ENCODE peak calls at places on chromosomes 6 and 20, in six cellular contexts. Z is IMR-90, H is BJ, C is psoas muscle, B is fibroblast of pulmonary artery, J is brain microvascular endothelial cell. V is an unnamed sample.

GRCh38 chr6:155623450-155624178 is 168.0 kb upstream of the NOX3 start:
- DNase-seq in J (no peak), C (no peak), H (no peak), Z (no peak), B (no peak), V (no peak)

GRCh38 chr6:90835584-90836212 is 248.8 kb upstream of the MAP3K7 start:
- DNase-seq in Z (no peak), H (no peak), J (no peak), B (no peak), C (no peak), V (no peak)

GRCh38 chr20:43830883-43831282 is 83.8 kb upstream of the TOX2 start:
- DNase-seq in J (no peak), C (no peak), Z (no peak), H (no peak), B (no peak), V (no peak)

GRCh38 chr6:134739299-134740090 is 210.4 kb downstream of the ALDH8A1 start:
- DNase-seq in Z (peak), C (no peak), B (peak), J (no peak), H (no peak), V (no peak)

GRCh38 chr20:1418335-1418734 is 25.5 kb upstream of the FKBP1A start:
- DNase-seq in H (no peak), J (no peak), Z (peak), C (no peak), B (peak), V (no peak)

GRCh38 chr6:150573041-150573681 is 26.5 kb upstream of the PLEKHG1 start:
- DNase-seq in Z (no peak), J (no peak), B (no peak), C (no peak), H (no peak), V (no peak)

GRCh38 chr6:149483302-149483701 is 1.5 kb downstream of the ZC3H12D start:
- DNase-seq in H (no peak), B (no peak), Z (no peak), J (no peak), C (no peak), V (no peak)

GRCh38 chr6:72967329-72967728 is 258.0 kb downstream of the KHDC1L start:
- DNase-seq in C (no peak), B (no peak), J (no peak), H (no peak), Z (no peak), V (no peak)

GRCh38 chr6:56765494-56765893 is 122.8 kb upstream of the DST start:
- DNase-seq in H (no peak), Z (no peak), B (no peak), C (no peak), J (no peak), V (no peak)

GRCh38 chr6:166262738-166263515 is 45.3 kb downstream of the PRR18 start:
- DNase-seq in J (no peak), H (no peak), B (no peak), C (no peak), Z (no peak), V (no peak)

GRCh38 chr20:43583982-43584432 is 6.7 kb upstream of the IFT52 start:
- DNase-seq in B (peak), Z (peak), C (peak), H (peak), J (peak), V (no peak)

GRCh38 chr6:141790921-141791320 is 341.8 kb upstream of the GJE1 start:
- DNase-seq in J (no peak), H (no peak), Z (no peak), C (no peak), B (no peak), V (no peak)

GRCh38 chr6:118890997-118891790 is 2.8 kb upstream of the ASF1A start:
- DNase-seq in B (no peak), H (no peak), Z (no peak), J (no peak), C (no peak), V (no peak)
- H3K4me3 ChIP-seq in B (no peak), H (no peak), Z (no peak), J (no peak), C (no peak), V (peak)

GRCh38 chr6:16676978-16677377 is 84.3 kb downstream of the ATXN1 start:
- DNase-seq in H (peak), J (peak), B (peak), Z (peak), C (no peak), V (no peak)
- H3K4me3 ChIP-seq in H (no peak), J (no peak), B (no peak), Z (no peak), C (peak), V (no peak)

GRCh38 chr6:41937881-41938574 is 3.6 kb downstream of the CCND3 start:
- DNase-seq in C (no peak), J (no peak), B (peak), Z (no peak), H (no peak), V (peak)
- H3K4me3 ChIP-seq in C (no peak), J (no peak), B (peak), Z (no peak), H (no peak), V (peak)

GRCh38 chr20:63736893-63737689 is 627 bp downstream of the LIME1 start:
- DNase-seq in Z (no peak), H (no peak), C (no peak), J (no peak), B (no peak), V (peak)
- H3K4me3 ChIP-seq in Z (no peak), H (no peak), C (peak), J (no peak), B (no peak), V (peak)

GRCh38 chr6:120894077-120894476 is 440.2 kb downstream of the TBC1D32 start:
- DNase-seq in J (no peak), H (no peak), B (no peak), C (no peak), Z (no peak), V (no peak)
- H3K4me3 ChIP-seq in J (no peak), H (no peak), B (no peak), C (no peak), Z (no peak), V (no peak)

DNA sequence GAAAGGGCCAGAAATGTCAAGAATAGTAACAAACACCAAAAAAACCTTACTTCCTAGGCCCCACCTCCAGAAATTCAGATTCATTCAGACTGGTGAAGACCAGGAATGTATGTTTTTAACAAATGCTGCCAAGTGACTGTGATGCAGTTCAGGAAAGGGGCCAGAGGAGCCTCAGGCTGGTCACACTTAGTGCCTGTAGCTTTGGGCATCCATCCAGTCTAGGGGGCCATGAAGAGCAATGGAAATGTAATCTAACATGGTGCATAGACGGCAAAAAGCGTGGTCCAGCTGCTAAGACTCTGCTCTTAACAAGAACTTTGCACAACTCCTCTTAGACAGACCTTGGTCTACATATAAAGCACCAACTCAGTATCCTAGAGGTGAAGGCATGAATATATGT is 7.1 kb downstream of the GJA1 start:
- DNase-seq in Z (no peak), B (peak), H (no peak), J (no peak), C (no peak), V (no peak)
- H3K4me3 ChIP-seq in Z (no peak), B (no peak), H (peak), J (no peak), C (no peak), V (no peak)

GRCh38 chr20:44990957-44991356 is 24.6 kb downstream of the STK4 start:
- DNase-seq in H (no peak), B (no peak), J (no peak), Z (no peak), C (no peak), V (no peak)
- H3K4me3 ChIP-seq in H (peak), B (peak), J (no peak), Z (no peak), C (peak), V (peak)

V was measured in CD8-positive, alpha-beta T cell.